ENCODE peak calls at places on chromosomes 11 and 22, in eight cellular contexts. S is prostate gland, G is body of pancreas, B is tibial nerve, P is esophagus squamous epithelium, Y is testis, D is K562, U is A549. E is an unnamed sample.

GRCh38 chr11:119479685-119480275 is 56.8 kb upstream of the THY1 start:
- DNase-seq in P (no peak), U (peak), G (no peak), B (no peak), Y (no peak), S (no peak), D (peak), E (peak)

GRCh38 chr11:74284466-74284865 is 27.0 kb downstream of the P4HA3 start:
- DNase-seq in U (no peak), Y (no peak), B (no peak), G (no peak), D (no peak), P (no peak), S (no peak), E (no peak)

GRCh38 chr11:6546735-6547134 is 49.7 kb downstream of the DNHD1 start:
- DNase-seq in B (no peak), P (no peak), G (no peak), Y (no peak), U (no peak), D (no peak), S (no peak), E (no peak)

GRCh38 chr11:34787348-34787747 is 128.8 kb downstream of the APIP start:
- DNase-seq in S (no peak), B (no peak), P (no peak), Y (no peak), U (no peak), G (no peak), D (no peak), E (no peak)

GRCh38 chr11:121715395-121715794 is 262.6 kb upstream of the SORL1-AS1 start:
- DNase-seq in U (no peak), B (no peak), D (no peak), Y (no peak), P (no peak), G (no peak), S (no peak), E (no peak)

GRCh38 chr11:75478690-75479597 is 45.9 kb upstream of the KLHL35 start:
- DNase-seq in G (no peak), D (no peak), U (no peak), S (no peak), P (no peak), B (no peak), Y (no peak), E (no peak)

GRCh38 chr22:45966892-45967365 is 10.0 kb downstream of the WNT7B start:
- DNase-seq in B (no peak), P (no peak), Y (no peak), G (no peak), D (no peak), U (no peak), S (no peak), E (no peak)

GRCh38 chr22:19962246-19962908 is 20.8 kb upstream of the TXNRD2 start:
- DNase-seq in P (no peak), S (peak), U (peak), G (peak), B (no peak), D (peak), Y (peak), E (peak)

GRCh38 chr22:44664149-44664548 is 37.9 kb upstream of the PRR5 start:
- DNase-seq in P (no peak), Y (peak), G (peak), U (no peak), S (no peak), B (no peak), D (no peak), E (no peak)

GRCh38 chr11:58926695-58927094 is 12.6 kb upstream of the GLYATL1 start:
- DNase-seq in S (no peak), Y (no peak), G (no peak), U (no peak), P (no peak), B (no peak), D (no peak), E (no peak)

GRCh38 chr11:18705651-18706281 is 7.2 kb downstream of the TMEM86A start:
- DNase-seq in D (no peak), B (no peak), S (no peak), P (no peak), G (peak), Y (peak), U (no peak), E (no peak)

GRCh38 chr11:25943777-25944661 is 387.9 kb upstream of the ANO3 start:
- DNase-seq in B (no peak), D (no peak), G (no peak), P (no peak), U (no peak), Y (no peak), S (no peak), E (no peak)

GRCh38 chr11:95968585-95968984 is 44.7 kb upstream of the MTMR2 start:
- DNase-seq in S (no peak), U (no peak), B (no peak), P (no peak), D (peak), Y (no peak), G (no peak), E (no peak)

GRCh38 chr11:19355601-19356000 is 114.9 kb upstream of the E2F8 start:
- DNase-seq in U (no peak), S (no peak), G (no peak), P (no peak), B (no peak), D (no peak), Y (no peak), E (no peak)

GRCh38 chr11:132056689-132057088 is 686.3 kb downstream of the NTM start:
- DNase-seq in P (no peak), B (no peak), G (no peak), S (no peak), U (no peak), Y (no peak), D (no peak), E (no peak)

GRCh38 chr11:119496453-119496852 is 73.5 kb upstream of the THY1 start:
- DNase-seq in G (no peak), Y (no peak), U (no peak), P (no peak), S (no peak), D (no peak), B (no peak), E (no peak)

GRCh38 chr11:119318240-119319135 is 1.6 kb upstream of the MCAM start:
- DNase-seq in G (peak), D (peak), Y (no peak), U (no peak), P (no peak), B (no peak), S (no peak), E (no peak)

GRCh38 chr11:44997566-44997965 is 46.9 kb upstream of the TP53I11 start:
- DNase-seq in D (no peak), B (no peak), S (no peak), Y (no peak), P (no peak), G (no peak), U (no peak), E (no peak)

GRCh38 chr22:49214976-49215375 is 612.7 kb downstream of the BRD1 start:
- DNase-seq in Y (no peak), D (no peak), P (no peak), U (no peak), B (no peak), G (no peak), S (no peak), E (no peak)

GRCh38 chr11:35623708-35624168 is 5.5 kb downstream of the FJX1 start:
- DNase-seq in D (no peak), B (no peak), S (no peak), P (no peak), U (no peak), G (no peak), Y (no peak), E (no peak)

GRCh38 chr11:14643697-14644395 is at the start of gene PDE3B:
- DNase-seq in B (no peak), G (peak), S (peak), U (peak), D (peak), Y (peak), P (no peak), E (peak)

GRCh38 chr11:83151274-83151977 is 5.5 kb upstream of the PCF11 start:
- DNase-seq in Y (no peak), G (no peak), P (no peak), D (peak), B (no peak), S (no peak), U (no peak), E (peak)

GRCh38 chr11:44322243-44322642 is 12.3 kb upstream of the ALX4 start:
- DNase-seq in U (no peak), Y (no peak), S (no peak), G (no peak), P (no peak), D (no peak), B (no peak), E (no peak)

GRCh38 chr11:17810041-17810440 is 75.5 kb downstream of the KCNC1 start:
- DNase-seq in U (no peak), P (no peak), B (no peak), G (no peak), D (no peak), Y (no peak), S (no peak), E (no peak)

GRCh38 chr11:25211635-25212251 is 714.9 kb downstream of the LUZP2 start:
- DNase-seq in P (no peak), S (no peak), G (no peak), D (no peak), Y (no peak), U (no peak), B (no peak), E (no peak)

GRCh38 chr11:116657842-116658825 is 114.7 kb downstream of the BUD13 start:
- DNase-seq in G (no peak), Y (no peak), B (no peak), D (peak), U (no peak), P (no peak), S (no peak), E (no peak)

GRCh38 chr11:104657083-104657482 is 241.2 kb downstream of the CASP12 start:
- DNase-seq in Y (no peak), U (no peak), P (no peak), D (no peak), B (no peak), G (no peak), S (no peak), E (no peak)

GRCh38 chr11:16741473-16741872 is 3.0 kb downstream of the C11orf58 start:
- DNase-seq in D (no peak), G (no peak), S (no peak), B (no peak), U (no peak), P (no peak), Y (no peak), E (no peak)

GRCh38 chr11:58591659-58592058 is 12.8 kb downstream of the ZFP91 start:
- DNase-seq in G (no peak), B (no peak), Y (no peak), D (no peak), S (no peak), P (no peak), U (no peak), E (no peak)

GRCh38 chr11:1192741-1193325 is 30.0 kb upstream of the MUC5B start:
- DNase-seq in B (no peak), S (no peak), U (no peak), G (no peak), D (no peak), P (no peak), Y (no peak), E (no peak)

GRCh38 chr11:12285811-12286222 is 91.6 kb upstream of the PARVA start:
- DNase-seq in S (peak), U (no peak), B (no peak), D (no peak), G (no peak), Y (peak), P (no peak), E (no peak)

GRCh38 chr11:68373810-68374501 is 61.6 kb downstream of the LRP5 start:
- DNase-seq in P (no peak), S (peak), B (no peak), Y (peak), U (no peak), D (no peak), G (peak), E (peak)
- TF ChIP-seq POLR2A in P (no peak), S (no peak), B (no peak), Y (no peak), U (no peak), D (no peak), G (no peak), E (no peak)

GRCh38 chr22:38489142-38489541 is 17.0 kb downstream of the DDX17 start:
- DNase-seq in G (no peak), P (no peak), Y (no peak), U (no peak), D (no peak), B (no peak), S (no peak), E (no peak)
- TF ChIP-seq POLR2A in G (no peak), P (no peak), Y (no peak), U (no peak), D (no peak), B (no peak), S (no peak), E (no peak)

GRCh38 chr11:67466367-67466766 is 2.7 kb downstream of the TMEM134 start:
- DNase-seq in S (no peak), D (no peak), P (no peak), B (no peak), U (no peak), G (peak), Y (no peak), E (no peak)

GRCh38 chr11:67468509-67468834 is 579 bp downstream of the TMEM134 start:
- DNase-seq in B (no peak), D (no peak), P (no peak), S (no peak), U (no peak), Y (no peak), G (no peak), E (no peak)

GRCh38 chr11:67468835-67469811 is at the start of gene TMEM134:
- DNase-seq in G (peak), Y (peak), B (peak), P (peak), S (peak), D (peak), U (peak), E (peak)

GRCh38 chr11:67466962-67467771 is 1.9 kb downstream of the TMEM134 start:
- DNase-seq in D (no peak), U (no peak), G (no peak), Y (no peak), S (no peak), B (no peak), P (no peak), E (no peak)

DNA sequence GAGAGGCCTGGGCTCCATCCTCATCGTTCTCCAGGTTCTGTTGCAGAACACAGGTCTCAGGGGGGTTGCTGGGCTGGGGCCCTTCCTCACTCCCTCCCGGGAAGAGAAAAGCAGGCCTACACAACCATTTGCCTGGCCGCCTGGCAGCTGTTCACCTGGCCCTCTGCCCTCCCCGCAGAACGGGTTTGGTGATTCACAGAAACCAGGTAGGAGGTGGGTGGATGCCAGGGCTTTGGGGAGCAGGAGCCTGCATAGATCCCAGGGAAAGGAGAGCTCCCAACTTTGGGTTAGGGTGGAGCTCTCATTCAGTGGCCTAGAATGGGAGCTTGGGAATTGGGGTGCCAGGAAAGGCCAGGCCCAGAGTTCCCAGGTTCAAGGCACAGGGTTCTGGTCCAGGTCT is 995 bp downstream of the TMEM134 start:
- DNase-seq in Y (no peak), P (no peak), B (no peak), S (peak), D (no peak), U (no peak), G (peak), E (no peak)
- TF ChIP-seq POLR2A in Y (no peak), P (peak), B (no peak), S (peak), D (no peak), U (no peak), G (peak), E (no peak)

GRCh38 chr22:17264321-17265052 is 45.3 kb upstream of the ADA2 start:
- DNase-seq in S (no peak), U (no peak), G (no peak), Y (peak), B (no peak), P (no peak), D (no peak), E (no peak)
- TF ChIP-seq POLR2A in S (no peak), U (no peak), G (no peak), Y (no peak), B (no peak), P (no peak), D (no peak), E (no peak)